ENCODE peak calls at places on chromosomes 13 and 19, in eight cellular contexts. I, T, Y, A, Q, S, W and V are unnamed samples. For H3K4me1, the result is how much of the 10 kb centered on the place peaks cover.

GRCh38 chr19:27920774-27921173 is 1292.2 kb downstream of the UQCRFS1 start:
- DNase-seq in S (no peak), Q (no peak), A (no peak), Y (no peak), W (no peak), I (no peak), T (no peak), V (no peak)

GRCh38 chr13:112974676-112975075 is 5.7 kb downstream of the MCF2L start:
- DNase-seq in W (no peak), Y (no peak), I (no peak), A (no peak), S (no peak), Q (no peak), T (no peak), V (peak)

GRCh38 chr19:52601025-52601973 is 31.2 kb downstream of the ZNF701 start:
- DNase-seq in I (peak), S (peak), Q (peak), T (peak), W (peak), A (peak), Y (peak), V (peak)

GRCh38 chr19:35757231-35757748 is 461 bp upstream of the HSPB6 start:
- DNase-seq in S (no peak), W (peak), I (peak), A (peak), Q (peak), Y (peak), T (no peak), V (peak)

GRCh38 chr13:73657821-73658540 is 476.2 kb downstream of the KLF12 start:
- DNase-seq in A (no peak), W (no peak), S (no peak), I (no peak), Q (peak), Y (no peak), T (no peak), V (peak)

GRCh38 chr19:54255105-54255775 is 1.8 kb downstream of the LILRB5 start:
- DNase-seq in W (no peak), I (no peak), Q (no peak), Y (no peak), S (no peak), A (no peak), T (peak), V (no peak)

GRCh38 chr19:6682607-6683128 is 12.7 kb upstream of the TNFSF14 start:
- DNase-seq in Q (no peak), I (no peak), Y (no peak), W (no peak), S (no peak), A (no peak), T (no peak), V (no peak)

GRCh38 chr19:3923096-3923758 is 9.6 kb upstream of the NMRK2 start:
- DNase-seq in A (no peak), W (no peak), T (no peak), Q (no peak), I (no peak), S (no peak), Y (no peak), V (no peak)

GRCh38 chr19:18415177-18415867 is 3.9 kb upstream of the SSBP4 start:
- DNase-seq in T (peak), A (peak), W (peak), S (no peak), Y (peak), I (peak), Q (peak), V (no peak)

GRCh38 chr13:23788459-23788858 is 100.7 kb downstream of the MIPEP start:
- DNase-seq in T (no peak), A (peak), S (no peak), Y (no peak), I (no peak), W (no peak), Q (no peak), V (no peak)

GRCh38 chr13:113186061-113186900 is 22.2 kb downstream of the PCID2 start:
- DNase-seq in I (no peak), S (no peak), W (no peak), A (no peak), Y (no peak), Q (no peak), T (no peak), V (no peak)

GRCh38 chr13:42330991-42331390 is 59.0 kb downstream of the AKAP11 start:
- DNase-seq in Y (no peak), S (no peak), I (no peak), W (no peak), Q (no peak), T (no peak), A (peak), V (no peak)

GRCh38 chr13:27415116-27415515 is 9.3 kb upstream of the GTF3A start:
- DNase-seq in I (no peak), S (no peak), T (no peak), W (no peak), A (no peak), Y (no peak), Q (no peak), V (no peak)

GRCh38 chr13:38308736-38309135 is 40.9 kb upstream of the UFM1 start:
- DNase-seq in W (no peak), Y (no peak), S (no peak), Q (no peak), T (no peak), I (no peak), A (peak), V (no peak)

GRCh38 chr19:571127-571974 is 1.0 kb upstream of the BSG start:
- DNase-seq in Y (peak), S (peak), Q (peak), A (peak), I (no peak), T (peak), W (peak), V (no peak)

DNA sequence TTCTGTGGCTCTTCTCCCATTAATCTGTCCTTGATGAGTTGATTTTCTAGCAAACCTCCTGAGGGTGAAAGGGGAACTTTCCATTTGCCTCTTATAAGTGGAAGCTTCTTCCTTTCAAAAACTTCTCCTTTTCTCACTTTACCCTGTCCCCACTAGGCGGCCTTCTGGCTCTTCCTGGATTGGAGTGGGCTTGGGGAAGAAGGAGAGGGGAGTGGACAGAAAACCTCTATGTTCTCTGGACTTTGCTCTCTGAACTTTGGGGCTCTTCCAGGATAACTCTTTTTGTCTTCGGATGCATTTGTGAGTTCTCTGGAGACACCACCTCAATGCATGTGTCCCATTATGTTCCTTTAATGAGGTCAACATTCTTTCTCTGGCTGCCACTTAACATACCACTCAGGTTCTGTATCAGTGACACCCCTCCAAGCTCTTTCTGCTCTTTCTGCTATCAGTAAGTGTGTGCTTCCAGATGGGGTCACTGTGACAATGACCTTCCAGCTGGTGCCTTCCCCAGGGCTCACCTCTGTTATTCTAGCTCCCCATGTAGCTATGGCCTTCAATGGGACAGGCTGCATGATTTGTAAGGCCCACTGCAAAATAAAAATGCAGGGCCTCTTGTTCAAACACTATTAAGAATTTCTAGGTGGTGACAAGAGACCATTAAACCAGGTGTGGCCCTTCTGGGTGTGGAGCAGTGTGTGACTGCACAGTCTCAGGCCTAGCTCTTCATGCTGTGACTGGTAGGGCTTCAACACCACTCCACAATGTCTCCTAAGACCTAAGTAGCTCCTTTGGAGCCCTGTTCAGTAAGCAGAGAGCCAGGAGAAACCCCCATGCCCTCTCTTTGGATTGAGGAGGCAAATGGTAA is 389.2 kb downstream of the EFNB2 start:
- DNase-seq in W (no peak), A (no peak), Q (no peak), Y (peak), S (no peak), I (no peak), T (no peak), V (no peak)
- TF ChIP-seq CTCF in W (no peak), A (no peak), Q (no peak), Y (no peak), S (no peak), I (no peak), T (peak), V (no peak)

DNA sequence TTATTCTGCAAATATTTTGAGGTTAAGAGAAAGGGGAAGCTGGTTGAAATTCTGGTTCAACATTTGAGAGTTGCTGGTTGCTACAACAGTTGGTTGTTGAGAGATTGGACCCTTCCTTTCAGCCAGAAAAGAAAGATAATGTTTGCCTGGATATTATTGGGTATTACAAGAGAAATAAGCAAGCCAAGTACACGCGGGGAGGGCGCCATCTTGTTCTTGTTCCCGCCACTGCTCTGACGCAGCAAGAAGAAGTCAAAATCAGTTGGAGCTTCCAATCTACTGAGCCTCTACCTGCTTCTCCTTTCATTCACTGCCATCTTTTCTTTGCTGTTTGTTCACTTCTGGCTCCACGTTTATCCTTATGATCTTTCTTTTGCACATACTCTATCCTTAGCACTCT is 18.4 kb downstream of the BSPH1 start:
- DNase-seq in I (no peak), S (no peak), A (no peak), W (no peak), Q (no peak), Y (no peak), T (no peak), V (no peak)
- H3K4me1 ChIP-seq in I (under half), S (under half), A (under half), W (under half), Q (under half), Y (under half), T (under half), V (under half)

GRCh38 chr19:43809762-43810696 is 7.8 kb upstream of the LYPD5 start:
- DNase-seq in W (no peak), Q (no peak), Y (peak), S (peak), A (peak), T (no peak), I (no peak), V (no peak)
- TF ChIP-seq CTCF in W (peak), Q (peak), Y (peak), S (peak), A (peak), T (peak), I (peak), V (peak)

GRCh38 chr19:50822661-50823208 is 852 bp downstream of the KLK1 start:
- DNase-seq in W (no peak), I (no peak), T (no peak), S (no peak), Y (no peak), A (no peak), Q (no peak), V (no peak)

GRCh38 chr19:50821248-50821612 is 2.4 kb downstream of the KLK1 start:
- DNase-seq in Y (no peak), Q (no peak), S (no peak), T (no peak), A (no peak), I (no peak), W (no peak), V (no peak)

GRCh38 chr19:50820549-50821247 is 2.9 kb downstream of the KLK1 start:
- DNase-seq in Q (no peak), T (peak), Y (peak), W (no peak), A (no peak), I (no peak), S (peak), V (peak)

GRCh38 chr19:50820086-50820485 is 3.5 kb downstream of the KLK1 start:
- DNase-seq in A (no peak), T (no peak), I (no peak), Y (peak), W (no peak), S (peak), Q (no peak), V (no peak)

GRCh38 chr19:50821622-50822021 is 2.0 kb downstream of the KLK1 start:
- DNase-seq in I (no peak), Y (no peak), A (no peak), Q (no peak), W (no peak), T (no peak), S (no peak), V (peak)
- H3K4me1 ChIP-seq in I (under half), Y (under half), A (under half), Q (under half), W (under half), T (under half), S (under half), V (under half)

DNA sequence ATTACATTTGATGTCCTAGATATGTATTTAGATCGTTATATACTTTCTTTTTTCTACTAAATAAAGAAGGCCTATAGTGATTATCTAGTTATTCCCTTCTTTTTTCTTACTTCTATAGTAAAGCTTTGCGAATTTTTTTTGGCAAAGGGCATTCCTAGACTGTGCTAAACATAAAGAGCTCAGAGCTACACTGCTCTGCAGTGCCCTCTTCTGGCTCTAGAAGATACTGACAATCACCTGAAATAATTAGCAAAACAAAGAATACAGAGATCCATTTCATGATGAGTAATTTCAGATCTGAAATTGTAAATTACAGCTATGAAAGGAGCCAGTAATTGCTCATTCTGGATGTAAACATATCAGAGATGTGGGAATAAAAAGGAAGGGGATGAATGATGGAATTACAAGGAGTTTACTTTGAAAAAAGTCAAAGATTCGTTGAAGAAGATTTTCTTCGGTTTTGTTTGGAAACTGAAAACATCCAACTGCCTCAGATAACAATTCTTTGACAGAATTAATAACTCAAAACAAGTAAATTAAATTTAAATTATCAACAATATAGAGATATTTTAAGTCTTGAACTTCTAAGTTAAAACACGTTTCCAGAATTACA is 288.5 kb downstream of the NALCN start:
- DNase-seq in T (no peak), W (no peak), Q (no peak), S (peak), A (peak), Y (peak), I (no peak), V (no peak)
- TF ChIP-seq CTCF in T (peak), W (peak), Q (peak), S (peak), A (peak), Y (peak), I (peak), V (peak)

GRCh38 chr19:13034636-13035035 is 39.4 kb downstream of the NFIX start:
- DNase-seq in W (no peak), Y (no peak), Q (no peak), I (no peak), T (no peak), A (no peak), S (no peak), V (no peak)
- H3K4me1 ChIP-seq in W (under half), Y (half or more), Q (half or more), I (half or more), T (under half), A (under half), S (under half), V (under half)

DNA sequence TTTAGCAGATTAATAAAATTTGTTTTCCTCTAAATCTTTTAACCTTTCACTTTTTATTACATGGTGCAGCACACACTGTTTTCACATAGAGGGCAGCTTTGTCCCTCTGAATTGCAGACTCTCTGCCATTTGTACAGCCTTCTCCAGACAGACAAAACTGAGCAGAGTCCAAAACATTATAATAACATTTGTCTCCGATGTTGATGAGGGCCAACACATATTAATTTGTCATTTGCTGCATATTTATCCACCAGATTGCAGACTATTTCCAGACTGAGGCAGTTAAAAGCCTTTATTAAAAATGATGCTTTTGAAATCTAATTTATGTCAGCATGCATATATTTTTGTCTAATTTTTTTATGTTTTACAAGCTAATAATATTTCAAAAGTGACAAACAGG is 1251.9 kb upstream of the SLC10A2 start:
- DNase-seq in Y (no peak), S (no peak), I (no peak), T (no peak), W (no peak), Q (no peak), A (peak), V (no peak)
- TF ChIP-seq CTCF in Y (no peak), S (no peak), I (no peak), T (peak), W (no peak), Q (no peak), A (peak), V (no peak)

GRCh38 chr19:16316506-16316882 is 8.1 kb upstream of the KLF2 start:
- DNase-seq in I (no peak), A (no peak), T (no peak), Y (no peak), W (peak), Q (no peak), S (peak), V (no peak)
- H3K4me1 ChIP-seq in I (under half), A (under half), T (under half), Y (under half), W (under half), Q (under half), S (under half), V (under half)

GRCh38 chr13:29991343-29991742 is 140.9 kb upstream of the UBL3 start:
- DNase-seq in A (peak), S (no peak), W (no peak), Y (no peak), I (no peak), Q (no peak), T (no peak), V (no peak)
- TF ChIP-seq CTCF in A (no peak), S (no peak), W (no peak), Y (no peak), I (no peak), Q (no peak), T (no peak), V (no peak)

GRCh38 chr13:97241761-97242160 is 19.6 kb downstream of the MBNL2 start:
- DNase-seq in A (no peak), Y (no peak), Q (no peak), W (no peak), I (no peak), S (no peak), T (no peak), V (no peak)
- H3K4me1 ChIP-seq in A (under half), Y (under half), Q (half or more), W (half or more), I (half or more), S (under half), T (under half), V (under half)